ENCODE peak calls at places on chromosome 20, in nine cellular contexts. H is left cardiac atrium; A is HuH-7.5; Z is Calu3; U is stimulated activated naive CD8-positive, alpha-beta T cell treated with anti-CD3 and anti-CD28 coated beads, Interleukin-15, Interleukin-2, amounts not matched to agents 100 U/mL and 50 U/mL, for 24 hours; Y is CD8-positive, alpha-beta memory T cell; F is testis; E is stimulated activated CD4-positive, alpha-beta T cell treated with anti-CD3 and anti-CD28 coated beads, TNF-alpha, amount 100 ng/mL, for 1 hour; D is dermis microvascular lymphatic vessel endothelial cell. V is an unnamed sample.

GRCh38 chr20:32510601-32511357 is 74.4 kb downstream of the NOL4L start:
- DNase-seq in H (no peak), E (no peak), A (no peak), F (peak; percentile 38), Y (no peak), D (no peak), U (peak; percentile 44), Z (no peak), V (no peak)

GRCh38 chr20:63577317-63577894 is 3.4 kb upstream of the HELZ2 start:
- DNase-seq in D (peak; percentile 30), F (no peak), U (no peak), E (no peak), Y (no peak), A (no peak), H (peak; percentile 72), Z (no peak), V (peak; percentile 62)

GRCh38 chr20:62822788-62823651 is 6.2 kb downstream of the COL9A3 start:
- DNase-seq in F (no peak), D (peak; percentile 56), U (peak; percentile 65), H (no peak), A (peak; percentile 99), Y (no peak), E (no peak), Z (peak; percentile 89), V (no peak)

GRCh38 chr20:59560588-59561227 is 43.6 kb upstream of the PHACTR3 start:
- DNase-seq in Y (no peak), A (peak; percentile 77), H (no peak), U (no peak), D (peak; percentile 26), F (no peak), E (no peak), Z (peak; percentile 48), V (no peak)

GRCh38 chr20:57794600-57795346 is 85.0 kb upstream of the PMEPA1 start:
- DNase-seq in F (no peak), A (no peak), E (no peak), U (no peak), Y (no peak), H (no peak), D (no peak), Z (no peak), V (no peak)

GRCh38 chr20:45649312-45649863 is 18.3 kb upstream of the WFDC9 start:
- DNase-seq in U (no peak), F (no peak), H (no peak), D (no peak), A (no peak), Z (no peak), Y (no peak), E (no peak), V (no peak)

GRCh38 chr20:50249447-50250388 is 59.1 kb downstream of the CEBPB start:
- DNase-seq in H (no peak), F (no peak), U (no peak), A (no peak), Z (no peak), Y (no peak), D (no peak), E (no peak), V (no peak)

GRCh38 chr20:17225891-17226409 is 890 bp upstream of the PCSK2 start:
- DNase-seq in H (no peak), Z (no peak), E (no peak), A (no peak), F (peak; percentile 25), D (no peak), Y (no peak), U (peak; percentile 3), V (no peak)

GRCh38 chr20:10505320-10506226 is 70.5 kb downstream of the SLX4IP start:
- DNase-seq in D (no peak), A (no peak), Z (no peak), Y (no peak), H (peak; percentile 37), F (peak; percentile 47), E (no peak), U (no peak), V (no peak)

GRCh38 chr20:17556842-17557674 is 12.8 kb upstream of the DSTN start:
- DNase-seq in H (peak; percentile 79), U (no peak), Z (no peak), E (no peak), F (no peak), A (no peak), Y (no peak), D (peak; percentile 73), V (peak; percentile 76)

GRCh38 chr20:60693513-60694133 is 558.4 kb upstream of the CDH4 start:
- DNase-seq in Y (no peak), F (no peak), A (no peak), U (no peak), D (no peak), H (no peak), E (no peak), Z (no peak), V (no peak)

GRCh38 chr20:60009826-60010616 is 51.8 kb downstream of the CDH26 start:
- DNase-seq in E (no peak), F (no peak), D (no peak), Z (no peak), U (no peak), Y (no peak), A (no peak), H (no peak), V (no peak)

V was measured in right cardiac atrium.